ENCODE peak calls at places on chromosome 21, in eight cellular contexts. C, A, O, L, F, N, S and I are unnamed samples.

GRCh38 chr21:17492415-17493168 is 20.3 kb upstream of the CXADR start:
- DNase-seq in C (no peak), A (no peak), O (no peak), L (no peak), F (no peak), N (no peak), S (no peak), I (no peak)

GRCh38 chr21:41345934-41346685 is 15.7 kb upstream of the MX2 start:
- DNase-seq in C (no peak), A (peak), O (no peak), L (no peak), F (no peak), N (no peak), S (no peak), I (no peak)

GRCh38 chr21:36080386-36080785 is 10.6 kb downstream of the CBR1 start:
- DNase-seq in C (no peak), A (no peak), O (no peak), L (no peak), F (no peak), N (no peak), S (peak), I (no peak)

GRCh38 chr21:37903396-37903795 is 12.9 kb downstream of the KCNJ6 start:
- DNase-seq in C (no peak), A (no peak), O (no peak), L (no peak), F (no peak), N (no peak), S (no peak), I (no peak)

GRCh38 chr21:41360072-41360821 is 1.6 kb upstream of the MX2 start:
- DNase-seq in C (peak), A (peak), O (peak), L (peak), F (no peak), N (peak), S (peak), I (peak)

GRCh38 chr21:41260428-41260827 is 56.2 kb upstream of the FAM3B start:
- DNase-seq in C (no peak), A (no peak), O (no peak), L (no peak), F (no peak), N (no peak), S (no peak), I (no peak)

GRCh38 chr21:19922122-19922521 is 1076.1 kb upstream of the NCAM2 start:
- DNase-seq in C (no peak), A (no peak), O (no peak), L (no peak), F (no peak), N (no peak), S (no peak), I (no peak)

GRCh38 chr21:32819702-32820101 is 48.1 kb upstream of the PAXBP1 start:
- DNase-seq in C (no peak), A (no peak), O (peak), L (no peak), F (peak), N (no peak), S (no peak), I (no peak)

GRCh38 chr21:17746920-17747319 is 72.2 kb downstream of the C21orf91 start:
- DNase-seq in C (no peak), A (no peak), O (no peak), L (no peak), F (no peak), N (no peak), S (no peak), I (no peak)

GRCh38 chr21:36540700-36541099 is 60.8 kb upstream of the CLDN14 start:
- DNase-seq in C (no peak), A (no peak), O (no peak), L (no peak), F (no peak), N (no peak), S (no peak), I (no peak)

GRCh38 chr21:35426897-35427296 is 377.8 kb upstream of the RUNX1 start:
- DNase-seq in C (no peak), A (no peak), O (no peak), L (no peak), F (no peak), N (no peak), S (no peak), I (no peak)

GRCh38 chr21:42424848-42425602 is 21.3 kb downstream of the UBASH3A start:
- DNase-seq in C (no peak), A (no peak), O (no peak), L (peak), F (no peak), N (peak), S (no peak), I (no peak)

GRCh38 chr21:40681164-40681859 is 165.6 kb downstream of the DSCAM start:
- DNase-seq in C (no peak), A (no peak), O (no peak), L (no peak), F (no peak), N (no peak), S (no peak), I (no peak)

GRCh38 chr21:38831526-38832467 is 26.1 kb downstream of the ETS2 start:
- DNase-seq in C (no peak), A (peak), O (peak), L (peak), F (peak), N (no peak), S (peak), I (peak)

GRCh38 chr21:43283136-43283924 is 114.5 kb downstream of the CRYAA start:
- DNase-seq in C (no peak), A (no peak), O (no peak), L (no peak), F (no peak), N (peak), S (no peak), I (no peak)

GRCh38 chr21:41451753-41452676 is 26.0 kb downstream of the MX1 start:
- DNase-seq in C (no peak), A (no peak), O (no peak), L (peak), F (no peak), N (no peak), S (no peak), I (no peak)

GRCh38 chr21:41508415-41509205 is 652 bp upstream of the TMPRSS2 start:
- DNase-seq in C (no peak), A (no peak), O (no peak), L (no peak), F (no peak), N (no peak), S (no peak), I (no peak)

GRCh38 chr21:30340714-30341573 is 3.5 kb upstream of the KRTAP27-1 start:
- DNase-seq in C (peak), A (no peak), O (peak), L (peak), F (peak), N (no peak), S (no peak), I (peak)

GRCh38 chr21:35048706-35049617 is at the start of gene RUNX1:
- DNase-seq in C (no peak), A (no peak), O (peak), L (peak), F (peak), N (no peak), S (peak), I (no peak)

GRCh38 chr21:16079830-16080229 is 350.0 kb downstream of the USP25 start:
- DNase-seq in C (no peak), A (no peak), O (peak), L (no peak), F (peak), N (no peak), S (no peak), I (no peak)

GRCh38 chr21:37503848-37504467 is 137.4 kb downstream of the DYRK1A start:
- DNase-seq in C (no peak), A (no peak), O (peak), L (no peak), F (peak), N (no peak), S (no peak), I (no peak)

GRCh38 chr21:29194342-29194741 is 63.9 kb downstream of the MAP3K7CL start:
- DNase-seq in C (no peak), A (no peak), O (no peak), L (no peak), F (no peak), N (no peak), S (no peak), I (no peak)

GRCh38 chr21:28627261-28627660 is 365.4 kb downstream of the LTN1 start:
- DNase-seq in C (no peak), A (no peak), O (no peak), L (no peak), F (no peak), N (no peak), S (no peak), I (no peak)

GRCh38 chr21:43926196-43926595 is 61.2 kb downstream of the AGPAT3 start:
- DNase-seq in C (no peak), A (no peak), O (no peak), L (no peak), F (no peak), N (peak), S (no peak), I (no peak)

GRCh38 chr21:19607983-19608668 is 1204.5 kb upstream of the TMPRSS15 start:
- DNase-seq in C (no peak), A (peak), O (peak), L (no peak), F (no peak), N (no peak), S (no peak), I (no peak)

GRCh38 chr21:31873275-31873695 is 465 bp downstream of the HUNK start:
- DNase-seq in C (peak), A (peak), O (no peak), L (peak), F (no peak), N (peak), S (no peak), I (peak)

GRCh38 chr21:18070392-18070791 is 174.2 kb upstream of the CHODL start:
- DNase-seq in C (no peak), A (no peak), O (no peak), L (no peak), F (no peak), N (no peak), S (no peak), I (no peak)

GRCh38 chr21:32328595-32328994 is 29.9 kb downstream of the MRAP start:
- DNase-seq in C (no peak), A (no peak), O (peak), L (no peak), F (peak), N (no peak), S (no peak), I (no peak)

GRCh38 chr21:42421018-42421793 is 17.5 kb downstream of the UBASH3A start:
- DNase-seq in C (no peak), A (no peak), O (no peak), L (peak), F (no peak), N (no peak), S (no peak), I (no peak)

GRCh38 chr21:15842565-15842880 is 112.7 kb downstream of the USP25 start:
- DNase-seq in C (no peak), A (no peak), O (no peak), L (no peak), F (no peak), N (no peak), S (no peak), I (no peak)

GRCh38 chr21:28547795-28548194 is 444.9 kb downstream of the LTN1 start:
- DNase-seq in C (no peak), A (no peak), O (no peak), L (no peak), F (no peak), N (no peak), S (no peak), I (no peak)

GRCh38 chr21:34992736-34993135 is 56.4 kb downstream of the RUNX1 start:
- DNase-seq in C (no peak), A (no peak), O (peak), L (no peak), F (peak), N (peak), S (peak), I (no peak)

GRCh38 chr21:17612565-17613241 is at the start of gene BTG3:
- DNase-seq in C (peak), A (peak), O (peak), L (peak), F (peak), N (peak), S (peak), I (peak)

GRCh38 chr21:32494946-32495703 is 82.6 kb downstream of the EVA1C start:
- DNase-seq in C (no peak), A (no peak), O (peak), L (no peak), F (peak), N (no peak), S (no peak), I (no peak)

GRCh38 chr21:31354604-31355443 is 10.8 kb upstream of the TIAM1 start:
- DNase-seq in C (no peak), A (no peak), O (peak), L (peak), F (peak), N (no peak), S (peak), I (peak)

GRCh38 chr21:31911138-31911907 is 38.5 kb downstream of the HUNK start:
- DNase-seq in C (no peak), A (no peak), O (no peak), L (no peak), F (no peak), N (no peak), S (no peak), I (no peak)

GRCh38 chr21:35375115-35375514 is 326.0 kb upstream of the RUNX1 start:
- DNase-seq in C (no peak), A (no peak), O (peak), L (no peak), F (peak), N (no peak), S (no peak), I (no peak)

GRCh38 chr21:30249936-30250335 is 32.8 kb downstream of the KRTAP24-1 start:
- DNase-seq in C (no peak), A (no peak), O (no peak), L (no peak), F (no peak), N (no peak), S (no peak), I (no peak)

GRCh38 chr21:26167593-26167992 is 3.0 kb downstream of the APP start:
- DNase-seq in C (no peak), A (no peak), O (no peak), L (no peak), F (no peak), N (no peak), S (no peak), I (no peak)

GRCh38 chr21:26169611-26170470 is 729 bp downstream of the APP start:
- DNase-seq in C (peak), A (peak), O (peak), L (peak), F (peak), N (peak), S (peak), I (peak)

GRCh38 chr21:26171310-26172100 is 935 bp upstream of the APP start:
- DNase-seq in C (no peak), A (no peak), O (no peak), L (no peak), F (no peak), N (no peak), S (no peak), I (no peak)

GRCh38 chr21:26169061-26169610 is 1.4 kb downstream of the APP start:
- DNase-seq in C (no peak), A (peak), O (peak), L (peak), F (peak), N (peak), S (peak), I (peak)

DNA sequence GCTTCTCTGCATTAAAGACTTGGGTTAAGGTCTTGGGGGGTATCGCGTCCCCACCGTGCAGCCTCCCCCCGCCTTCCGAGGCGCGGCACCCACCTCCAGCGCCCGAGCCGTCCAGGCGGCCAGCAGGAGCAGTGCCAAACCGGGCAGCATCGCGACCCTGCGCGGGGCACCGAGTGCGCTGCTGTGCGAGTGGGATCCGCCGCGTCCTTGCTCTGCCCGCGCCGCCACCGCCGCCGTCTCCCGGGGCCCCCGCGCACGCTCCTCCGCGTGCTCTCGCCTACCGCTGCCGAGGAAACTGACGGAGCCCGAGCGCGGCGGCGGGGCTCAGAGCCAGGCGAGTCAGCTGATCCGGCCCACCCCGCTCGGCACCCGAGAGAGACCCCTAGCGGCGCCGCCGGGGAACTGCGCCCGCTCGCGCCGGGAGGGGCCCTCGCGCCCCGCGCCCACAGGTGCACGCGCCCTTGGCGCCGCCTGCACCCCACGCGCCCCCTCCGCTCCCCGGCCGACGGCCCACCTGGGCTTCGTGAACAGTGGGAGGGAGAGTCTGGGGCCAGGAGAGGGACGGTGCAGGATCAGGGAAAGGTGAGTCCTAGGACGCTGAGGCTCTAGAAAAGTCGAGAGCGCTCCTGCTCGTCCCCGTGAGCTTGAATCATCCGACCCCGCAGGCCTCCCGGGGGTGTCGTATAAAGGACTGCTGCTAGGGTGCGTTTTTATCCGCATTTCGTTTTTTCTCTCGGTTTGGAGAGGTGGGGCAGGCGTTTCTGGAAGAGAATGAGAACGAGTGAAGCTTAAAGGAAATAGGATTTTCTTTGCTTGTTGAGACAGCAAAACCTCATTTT is at the start of gene APP:
- DNase-seq in C (peak), A (peak), O (peak), L (peak), F (peak), N (peak), S (peak), I (peak)
- TF ChIP-seq CTCF in C (peak), A (peak), O (peak), L (peak), F (peak), N (peak), S (peak), I (peak)

GRCh38 chr21:33875026-33875695 is 40.4 kb downstream of the ATP5PO start:
- DNase-seq in C (no peak), A (no peak), O (no peak), L (no peak), F (no peak), N (no peak), S (no peak), I (no peak)

GRCh38 chr21:33870768-33871167 is 44.8 kb downstream of the ATP5PO start:
- DNase-seq in C (no peak), A (no peak), O (no peak), L (no peak), F (no peak), N (no peak), S (no peak), I (no peak)

GRCh38 chr21:33873116-33873515 is 42.5 kb downstream of the ATP5PO start:
- DNase-seq in C (no peak), A (no peak), O (no peak), L (no peak), F (no peak), N (no peak), S (no peak), I (no peak)

GRCh38 chr21:33874161-33874560 is 41.4 kb downstream of the ATP5PO start:
- DNase-seq in C (no peak), A (no peak), O (no peak), L (no peak), F (no peak), N (no peak), S (no peak), I (no peak)

DNA sequence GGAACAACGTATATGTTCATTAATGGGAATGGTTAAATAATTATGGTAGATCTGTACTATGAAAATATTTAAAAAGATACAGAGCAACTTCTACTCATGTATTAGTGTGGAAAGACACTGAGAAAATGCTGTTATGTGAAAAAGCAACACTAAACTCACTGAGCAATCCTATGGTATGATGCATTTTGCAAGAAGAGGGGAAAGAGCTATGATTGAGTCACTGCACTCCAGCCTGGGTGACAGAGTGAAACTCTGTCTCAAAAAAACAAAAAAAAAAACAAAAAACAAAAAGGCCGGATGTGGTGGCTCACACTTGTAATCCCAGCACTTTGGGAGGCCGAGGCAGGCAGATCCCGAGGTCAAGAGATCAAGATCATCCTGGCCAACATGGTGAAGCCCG is 44.4 kb downstream of the ATP5PO start:
- DNase-seq in C (no peak), A (no peak), O (peak), L (no peak), F (peak), N (no peak), S (no peak), I (no peak)
- TF ChIP-seq CTCF in C (no peak), A (no peak), O (no peak), L (no peak), F (no peak), N (no peak), S (no peak), I (no peak)

DNA sequence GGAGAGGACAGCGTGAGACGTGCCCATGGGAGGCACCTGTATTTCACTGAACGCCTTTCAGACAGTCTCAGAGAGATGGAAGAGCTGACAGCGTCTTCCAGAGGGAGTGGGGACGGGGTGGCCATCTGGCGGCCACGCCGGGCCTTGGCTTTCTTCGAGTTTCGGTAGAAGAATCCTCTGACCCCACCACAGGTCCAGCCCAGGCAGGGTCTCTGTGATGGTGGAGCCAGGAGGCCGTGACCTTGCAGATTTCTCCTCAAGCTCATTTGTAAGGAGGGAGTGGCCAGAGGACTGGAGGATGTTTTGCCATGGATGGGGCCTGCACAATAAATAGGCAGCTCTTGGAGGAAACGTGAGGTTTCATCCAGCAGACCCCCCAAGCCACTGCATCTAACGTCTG is 47.5 kb upstream of the ADARB1 start:
- DNase-seq in C (no peak), A (no peak), O (no peak), L (no peak), F (no peak), N (no peak), S (no peak), I (no peak)
- TF ChIP-seq CTCF in C (no peak), A (no peak), O (no peak), L (no peak), F (no peak), N (no peak), S (no peak), I (no peak)

DNA sequence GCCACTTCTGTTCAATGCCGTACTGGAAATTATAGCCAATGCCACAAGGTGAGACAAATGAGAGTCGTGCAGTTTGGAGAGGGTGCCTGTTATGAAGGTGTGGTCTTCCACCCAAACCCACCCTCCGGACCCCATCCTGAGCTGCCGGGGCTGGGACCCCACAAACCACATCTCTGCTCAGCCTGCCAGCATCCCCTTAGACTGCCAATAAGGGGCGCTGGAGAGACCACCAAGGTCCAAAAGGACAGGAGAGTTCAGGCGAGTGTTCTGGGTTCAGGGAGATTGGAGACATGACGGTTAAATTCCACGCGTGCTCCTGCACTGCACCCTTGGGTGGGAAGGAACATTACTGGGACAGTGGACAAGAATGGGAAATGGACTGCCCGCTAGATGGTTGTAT is 48.7 kb upstream of the COL18A1 start:
- DNase-seq in C (peak), A (no peak), O (no peak), L (no peak), F (no peak), N (peak), S (no peak), I (no peak)
- TF ChIP-seq CTCF in C (no peak), A (no peak), O (peak), L (no peak), F (peak), N (no peak), S (no peak), I (no peak)